ENCODE peak calls at places on chromosomes 4 and X, in ten cellular contexts. C is Karpas-422, X is left lung, W is neuronal stem cell, H is cardiac muscle cell, F is adipocyte, D is Caco-2, N is colonic mucosa, G is endodermal cell, T is pancreas. J is an unnamed sample. For H3K4me1, the result is how much of the 10 kb centered on the place peaks cover.

GRCh38 chr4:53558981-53559620 is 32.2 kb downstream of the LNX1 start:
- DNase-seq in W (no peak), D (no peak), C (no peak), T (no peak), H (no peak), X (no peak), G (no peak), F (no peak), N (no peak), J (no peak)

GRCh38 chr4:128384765-128385164 is 97.2 kb upstream of the PGRMC2 start:
- DNase-seq in W (no peak), X (no peak), F (no peak), T (no peak), C (no peak), H (no peak), N (no peak), D (no peak), G (no peak), J (no peak)

GRCh38 chr4:113645771-113646455 is 115.6 kb downstream of the CAMK2D start:
- DNase-seq in N (peak), H (peak), C (no peak), X (peak), F (no peak), W (no peak), G (peak), T (peak), D (peak), J (no peak)

GRCh38 chr4:98482847-98483806 is 175.3 kb downstream of the TSPAN5 start:
- DNase-seq in G (no peak), X (no peak), C (no peak), T (no peak), N (no peak), D (no peak), W (no peak), F (peak), H (no peak), J (no peak)

GRCh38 chr4:111933703-111934102 is 211.6 kb upstream of the FAM241A start:
- DNase-seq in G (no peak), F (no peak), N (no peak), T (no peak), D (no peak), H (no peak), X (no peak), W (no peak), C (no peak), J (no peak)

GRCh38 chr4:182212211-182212761 is 30.9 kb upstream of the TENM3 start:
- DNase-seq in C (no peak), D (no peak), G (no peak), H (peak), F (peak), T (no peak), N (no peak), W (peak), X (peak), J (no peak)

GRCh38 chr4:151753056-151753455 is 7.8 kb downstream of the GATB start:
- DNase-seq in W (no peak), T (no peak), D (no peak), G (no peak), F (no peak), C (no peak), N (no peak), H (peak), X (no peak), J (no peak)

GRCh38 chr4:72959411-72959810 is 110.1 kb downstream of the COX18 start:
- DNase-seq in G (no peak), C (no peak), X (no peak), T (no peak), H (no peak), W (no peak), F (no peak), N (no peak), D (no peak), J (no peak)

GRCh38 chr4:35105486-35105885 is 1138.8 kb downstream of the ARAP2 start:
- DNase-seq in D (no peak), F (no peak), X (no peak), H (no peak), T (no peak), W (no peak), N (no peak), C (no peak), G (no peak), J (no peak)

GRCh38 chr4:78818530-78818929 is 42.4 kb downstream of the BMP2K start:
- DNase-seq in H (no peak), X (no peak), F (no peak), W (no peak), N (no peak), C (no peak), G (no peak), T (no peak), D (no peak), J (no peak)
- H3K4me1 ChIP-seq in H (under half), X (under half), F (under half), W (under half), N (under half), C (under half), G (under half), T (under half), D (under half), J (under half)

GRCh38 chr4:3384391-3384770 is 57.4 kb upstream of the HGFAC start:
- DNase-seq in X (no peak), H (no peak), D (no peak), G (no peak), T (peak), N (peak), C (no peak), W (no peak), F (no peak), J (no peak)

GRCh38 chr4:3385719-3386440 is 55.9 kb upstream of the HGFAC start:
- DNase-seq in C (no peak), H (no peak), W (no peak), G (peak), F (no peak), T (no peak), N (no peak), X (no peak), D (no peak), J (peak)

GRCh38 chr4:3387154-3387942 is 54.4 kb upstream of the HGFAC start:
- DNase-seq in N (no peak), W (no peak), F (no peak), X (no peak), G (peak), C (peak), D (no peak), H (no peak), T (no peak), J (peak)

GRCh38 chr4:3386486-3386885 is 55.3 kb upstream of the HGFAC start:
- DNase-seq in F (no peak), N (no peak), H (no peak), X (no peak), C (no peak), D (no peak), G (no peak), T (no peak), W (no peak), J (no peak)

DNA sequence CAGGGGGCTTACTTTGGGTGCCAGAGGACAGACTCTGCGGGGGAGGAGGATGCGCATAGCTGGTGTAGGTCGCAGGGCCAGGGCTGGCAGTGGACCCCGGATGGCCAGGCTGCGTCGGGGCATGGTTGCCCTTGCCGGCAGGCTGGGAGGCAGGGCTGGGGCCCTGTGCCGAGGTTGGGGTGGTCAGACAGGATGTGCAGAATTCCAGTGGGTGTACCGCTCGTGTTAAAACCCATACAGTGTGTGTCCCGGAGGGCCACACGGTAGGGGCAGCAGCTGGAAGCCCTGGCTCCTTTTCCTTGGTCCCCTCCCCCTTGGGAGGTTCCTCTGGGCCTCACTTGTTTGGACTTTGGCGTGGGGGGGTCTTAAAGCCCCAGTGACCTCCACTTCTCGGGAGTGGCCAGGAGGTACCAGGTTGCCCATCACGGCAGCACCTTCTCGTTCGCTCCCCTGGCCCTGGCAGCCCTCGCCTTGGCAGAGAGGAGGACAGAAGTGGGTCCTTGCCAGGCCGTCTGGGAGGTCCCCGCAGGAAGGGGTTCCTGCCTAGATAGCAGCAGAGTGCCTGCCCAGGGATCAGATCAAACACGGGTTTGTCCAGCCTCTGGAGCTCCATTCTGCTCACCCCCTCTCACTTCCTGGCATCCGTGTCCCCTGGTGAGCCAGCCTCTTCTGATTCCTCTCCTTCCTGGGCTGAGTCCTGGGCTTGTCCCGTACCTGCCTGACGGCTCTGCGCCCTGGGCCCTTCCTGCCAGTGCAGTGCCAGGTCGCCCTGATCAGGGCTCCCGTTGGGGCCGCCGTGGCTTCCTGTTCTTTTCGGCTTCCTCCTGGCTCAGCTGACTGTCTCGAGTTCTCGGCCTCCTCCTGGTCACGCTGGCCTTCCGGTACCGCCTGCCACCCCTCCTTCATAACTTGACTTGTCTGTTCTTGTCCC is 56.7 kb upstream of the HGFAC start:
- DNase-seq in G (peak), F (no peak), T (peak), H (no peak), X (peak), D (no peak), C (no peak), N (peak), W (no peak), J (peak)
- H3K4me3 ChIP-seq in G (no peak), F (no peak), T (no peak), H (no peak), X (no peak), D (no peak), C (no peak), N (no peak), W (no peak), J (peak)

DNA sequence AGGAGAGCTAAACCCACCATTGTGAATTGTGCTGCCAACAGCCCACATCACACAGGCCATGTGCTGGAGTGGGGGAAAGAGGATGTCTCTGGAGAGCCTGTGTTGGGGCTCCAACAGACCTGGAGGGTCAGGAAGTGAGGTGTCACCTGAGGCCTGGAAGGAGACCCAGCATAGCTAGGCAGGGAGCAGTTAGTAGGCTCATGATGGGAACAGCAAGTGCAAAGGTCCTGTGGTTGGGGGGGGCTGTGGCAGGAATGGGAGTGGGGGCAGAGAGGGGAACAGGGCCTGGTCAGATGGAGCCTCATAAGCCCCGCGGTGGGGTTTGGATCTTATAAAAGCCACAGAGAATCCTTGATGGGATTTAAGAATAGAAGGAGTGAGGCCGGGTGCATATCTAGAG is 35.9 kb upstream of the GPR78 start:
- DNase-seq in X (peak), G (no peak), C (no peak), T (no peak), H (no peak), F (no peak), W (no peak), N (no peak), D (no peak), J (no peak)
- H3K4me1 ChIP-seq in X (under half), G (under half), C (under half), T (under half), H (under half), F (under half), W (under half), N (under half), D (under half), J (under half)

DNA sequence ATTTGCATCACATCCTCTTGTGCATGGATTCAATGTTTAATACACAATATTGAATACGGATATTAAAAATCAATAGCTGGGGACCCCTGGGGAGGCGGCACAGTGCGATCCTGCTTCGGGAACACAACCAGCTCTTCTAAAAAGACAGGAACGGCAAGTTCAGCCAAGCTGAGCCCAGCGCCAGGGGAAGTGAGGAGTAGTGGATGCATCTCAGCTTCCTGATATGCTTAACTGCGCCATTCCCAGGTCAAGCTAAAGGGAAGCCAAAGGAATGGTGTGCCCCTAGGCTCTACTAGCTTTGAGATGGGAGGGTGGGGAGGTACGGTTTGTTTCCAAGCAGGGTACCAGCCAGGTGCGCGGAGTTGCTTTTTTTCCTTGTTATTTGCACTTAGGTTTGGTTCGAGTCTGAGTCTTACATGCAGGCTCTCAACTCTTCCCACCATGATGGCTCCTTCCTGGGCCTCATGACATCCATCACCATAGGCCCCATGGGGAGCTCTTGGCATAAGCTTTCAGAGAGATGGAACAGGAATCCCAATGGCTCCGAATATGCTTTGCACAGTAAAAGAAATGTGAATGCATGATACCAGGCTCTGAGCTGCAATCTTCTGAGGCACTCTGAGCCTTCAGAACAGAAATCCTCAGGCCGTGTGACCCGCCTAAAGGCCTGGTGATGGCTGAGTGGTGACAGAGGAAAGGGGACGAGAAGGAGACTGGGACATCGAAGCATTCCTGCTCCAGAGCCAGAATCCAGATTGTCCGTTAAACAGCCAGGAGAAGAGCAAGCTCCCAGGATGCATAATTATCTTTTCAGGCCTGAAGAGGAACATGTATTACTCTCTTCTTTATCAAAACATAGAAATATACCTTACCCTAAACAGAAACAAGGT is 51.8 kb upstream of the BCOR start:
- DNase-seq in T (no peak), D (no peak), G (peak), H (no peak), W (no peak), N (no peak), F (no peak), C (no peak), X (no peak), J (no peak)
- H3K4me3 ChIP-seq in T (no peak), D (no peak), G (no peak), H (no peak), W (no peak), N (no peak), F (no peak), C (no peak), X (no peak), J (no peak)

GRCh38 chr4:87042221-87042620 is 107.4 kb downstream of the AFF1 start:
- DNase-seq in X (no peak), G (no peak), T (no peak), W (no peak), D (no peak), C (no peak), N (no peak), F (no peak), H (no peak), J (no peak)

GRCh38 chr4:87037921-87038320 is 103.1 kb downstream of the AFF1 start:
- DNase-seq in H (no peak), C (no peak), F (no peak), T (no peak), N (no peak), W (no peak), X (no peak), D (no peak), G (no peak), J (no peak)

GRCh38 chr4:87038837-87039715 is 104.3 kb downstream of the AFF1 start:
- DNase-seq in X (peak), T (peak), H (peak), W (peak), N (no peak), C (no peak), F (peak), D (no peak), G (peak), J (peak)

GRCh38 chr4:87042986-87043820 is 108.4 kb downstream of the AFF1 start:
- DNase-seq in W (no peak), X (no peak), N (no peak), G (no peak), F (no peak), T (no peak), C (no peak), H (no peak), D (no peak), J (no peak)

DNA sequence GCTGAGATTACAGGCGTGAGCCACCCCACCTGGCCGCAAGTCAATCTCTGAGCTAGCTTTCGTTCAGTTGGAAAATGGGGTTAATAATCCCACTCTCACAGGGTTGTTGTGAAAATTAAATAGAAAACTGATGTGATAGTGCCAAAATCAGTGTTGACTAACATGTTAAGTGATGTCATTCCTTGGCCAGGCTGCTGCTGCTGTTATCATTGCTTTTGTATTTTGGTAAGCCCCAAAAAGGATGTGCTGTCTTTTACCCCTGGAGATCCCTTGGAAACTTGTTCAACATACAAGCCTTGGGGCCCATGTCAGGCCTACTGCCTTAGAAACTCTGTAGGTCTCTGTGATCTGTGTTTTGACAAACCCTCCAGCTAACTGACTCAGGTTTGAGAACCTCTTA is 106.3 kb downstream of the AFF1 start:
- DNase-seq in G (no peak), N (no peak), W (no peak), C (no peak), D (no peak), T (no peak), X (no peak), F (no peak), H (peak), J (no peak)
- H3K4me1 ChIP-seq in G (under half), N (under half), W (under half), C (under half), D (under half), T (under half), X (under half), F (half or more), H (half or more), J (half or more)

GRCh38 chrX:18886005-18886343 is 97.9 kb downstream of the PHKA2 start:
- DNase-seq in W (no peak), H (no peak), N (no peak), D (peak), C (no peak), F (no peak), T (no peak), X (no peak), G (no peak), J (no peak)
- H3K4me3 ChIP-seq in W (no peak), H (peak), N (peak), D (peak), C (peak), F (peak), T (no peak), X (peak), G (no peak), J (peak)

GRCh38 chr4:10020106-10020505 is 1.2 kb downstream of the SLC2A9 start:
- DNase-seq in N (no peak), T (no peak), F (no peak), D (no peak), X (no peak), W (no peak), H (no peak), G (peak), C (no peak), J (no peak)
- H3K4me1 ChIP-seq in N (under half), T (under half), F (under half), D (half or more), X (under half), W (under half), H (under half), G (under half), C (under half), J (half or more)

DNA sequence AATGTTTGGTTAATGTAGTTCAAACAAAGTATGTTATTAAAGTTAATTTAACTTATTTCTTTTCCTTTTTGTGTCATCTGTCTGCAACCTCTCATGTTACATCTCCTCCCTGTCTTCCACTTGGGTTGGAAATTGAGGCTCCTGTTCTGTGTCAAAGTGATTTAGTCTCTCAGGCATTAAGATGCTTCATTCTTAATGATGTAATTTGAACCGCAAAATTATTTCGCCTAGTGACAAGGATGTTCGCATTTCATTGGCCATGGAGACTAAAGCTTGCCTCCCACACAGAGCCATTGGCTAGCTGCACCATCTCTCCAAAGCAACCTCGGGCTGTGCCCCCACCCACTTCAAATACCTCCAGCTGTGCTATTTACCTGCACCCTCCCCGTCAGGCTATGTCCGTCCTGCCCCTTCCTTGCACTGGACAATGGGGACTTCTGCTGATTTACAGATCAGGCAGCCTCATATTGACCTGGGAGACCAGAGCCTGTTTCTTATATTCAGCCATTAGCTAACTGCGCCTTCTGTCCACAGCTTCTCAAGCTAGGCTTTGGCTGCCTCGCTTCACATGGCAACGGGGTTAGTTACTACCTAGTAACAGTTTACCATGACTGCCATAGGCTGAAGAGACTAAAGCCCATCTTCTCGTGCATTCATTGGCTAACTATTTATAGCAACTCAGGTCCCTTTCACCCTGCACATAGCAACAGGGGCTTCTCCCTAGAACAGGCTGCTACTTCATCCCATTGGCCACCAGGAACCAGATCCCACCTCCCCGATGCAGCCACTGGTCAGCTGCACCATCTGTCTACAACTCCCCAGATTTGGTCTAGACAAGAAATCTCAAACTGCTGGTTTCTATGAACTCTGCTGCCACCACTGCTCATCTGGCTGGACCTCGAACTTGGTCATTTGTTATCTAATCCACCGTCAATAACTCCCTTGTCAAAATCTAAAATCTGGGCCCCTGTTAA is 8.6 kb upstream of the ZNF157 start:
- DNase-seq in D (peak), G (peak), F (peak), C (peak), X (peak), W (peak), H (peak), T (peak), N (peak), J (peak)
- H3K4me3 ChIP-seq in D (no peak), G (peak), F (peak), C (peak), X (no peak), W (peak), H (peak), T (no peak), N (no peak), J (peak)

J was measured in heart left ventricle.